ENCODE peak calls at places on chromosomes 7 and 10, in eight cellular contexts. X, F, Z, S, Y, I, P and J are unnamed samples.

GRCh38 chr7:37765872-37766525 is 82.4 kb upstream of the NME8 start:
- DNase-seq in X (no peak), F (no peak), S (peak), I (peak), Y (no peak), Z (no peak), P (no peak), J (no peak)

GRCh38 chr10:99698504-99699080 is 33.3 kb downstream of the COX15 start:
- DNase-seq in S (no peak), P (peak), Y (no peak), F (no peak), X (no peak), Z (no peak), I (no peak), J (no peak)

GRCh38 chr10:77555591-77556212 is 81.9 kb downstream of the KCNMA1 start:
- DNase-seq in I (no peak), Y (no peak), S (no peak), X (no peak), P (no peak), F (no peak), Z (no peak), J (no peak)

GRCh38 chr10:33899578-33900531 is 565.4 kb upstream of the NRP1 start:
- DNase-seq in I (no peak), Y (no peak), X (no peak), Z (no peak), F (no peak), S (no peak), P (no peak), J (no peak)

GRCh38 chr7:20284398-20285143 is 46.1 kb upstream of the ITGB8 start:
- DNase-seq in Y (no peak), P (no peak), F (no peak), S (peak), Z (no peak), X (no peak), I (no peak), J (no peak)

GRCh38 chr7:30710669-30711068 is 28.4 kb upstream of the CRHR2 start:
- DNase-seq in Y (no peak), X (no peak), I (no peak), Z (no peak), S (no peak), P (no peak), F (no peak), J (no peak)

GRCh38 chr10:34231441-34232180 is 583.5 kb downstream of the PARD3 start:
- DNase-seq in Y (no peak), S (no peak), X (no peak), F (no peak), I (no peak), Z (no peak), P (peak), J (no peak)

GRCh38 chr10:11447571-11447970 is 163.9 kb downstream of the USP6NL start:
- DNase-seq in S (no peak), Y (no peak), P (no peak), I (no peak), Z (no peak), X (no peak), F (no peak), J (no peak)

GRCh38 chr10:3747984-3748383 is 37.0 kb downstream of the KLF6 start:
- DNase-seq in Y (no peak), S (no peak), I (no peak), Z (no peak), X (no peak), F (no peak), P (no peak), J (no peak)

GRCh38 chr10:3897156-3897555 is 112.1 kb upstream of the KLF6 start:
- DNase-seq in Y (no peak), X (no peak), P (no peak), F (no peak), I (no peak), S (no peak), Z (no peak), J (no peak)

GRCh38 chr7:120395526-120396019 is 122.6 kb downstream of the KCND2 start:
- DNase-seq in Y (no peak), Z (no peak), F (no peak), X (no peak), I (no peak), S (no peak), P (no peak), J (no peak)

GRCh38 chr7:51313276-51314035 is 3.2 kb downstream of the COBL start:
- DNase-seq in I (no peak), Z (no peak), Y (no peak), P (no peak), S (no peak), F (no peak), X (no peak), J (no peak)

GRCh38 chr10:47048533-47048905 is 137.3 kb downstream of the PTPN20 start:
- DNase-seq in Y (no peak), Z (no peak), S (no peak), P (no peak), I (peak), F (no peak), X (peak), J (no peak)

GRCh38 chr10:32005050-32005449 is 51.2 kb downstream of the KIF5B start:
- DNase-seq in P (peak), Z (peak), X (peak), S (peak), I (peak), Y (peak), F (no peak), J (peak)

GRCh38 chr7:37083311-37084096 is 359.2 kb upstream of the AOAH start:
- DNase-seq in F (no peak), Y (no peak), S (no peak), X (no peak), Z (no peak), P (no peak), I (no peak), J (no peak)

GRCh38 chr7:104852386-104852785 is 161.6 kb upstream of the KMT2E start:
- DNase-seq in Y (no peak), Z (no peak), P (no peak), I (no peak), S (no peak), F (no peak), X (no peak), J (no peak)

GRCh38 chr7:157021071-157021891 is 10.8 kb upstream of the MNX1 start:
- DNase-seq in F (no peak), Y (no peak), P (no peak), I (no peak), Z (peak), X (peak), S (no peak), J (no peak)

GRCh38 chr10:100827819-100828743 is 82.7 kb downstream of the PAX2 start:
- DNase-seq in X (peak), F (peak), Y (peak), I (no peak), P (no peak), S (peak), Z (peak), J (peak)

GRCh38 chr10:43135064-43135463 is 3.2 kb upstream of the CSGALNACT2 start:
- DNase-seq in P (no peak), Y (no peak), X (no peak), S (no peak), I (no peak), Z (no peak), F (no peak), J (no peak)

GRCh38 chr10:121823993-121824463 is 103.8 kb downstream of the ATE1 start:
- DNase-seq in Z (peak), S (peak), Y (peak), F (no peak), I (peak), X (peak), P (no peak), J (no peak)

GRCh38 chr7:110591341-110591740 is 499.6 kb upstream of the LRRN3 start:
- DNase-seq in S (no peak), I (no peak), Y (no peak), Z (no peak), X (no peak), F (no peak), P (no peak), J (no peak)

GRCh38 chr7:73522081-73522818 is at the start of gene BAZ1B:
- DNase-seq in I (peak), F (peak), X (peak), Y (peak), S (peak), Z (peak), P (peak), J (peak)

GRCh38 chr10:63631971-63632370 is 110.8 kb downstream of the REEP3 start:
- DNase-seq in F (no peak), Z (no peak), S (no peak), I (no peak), X (no peak), P (no peak), Y (no peak), J (no peak)

GRCh38 chr7:13181221-13181620 is 493.8 kb downstream of the ARL4A start:
- DNase-seq in X (peak), Y (no peak), F (no peak), I (no peak), S (no peak), P (no peak), Z (no peak), J (no peak)

GRCh38 chr7:93231264-93231663 is 902 bp upstream of the VPS50 start:
- DNase-seq in S (peak), X (no peak), F (no peak), Z (no peak), P (no peak), I (no peak), Y (no peak), J (no peak)